ENCODE peak calls at places on chromosomes 5 and 9, in seven cellular contexts. H, I, C, K, M, A and D are unnamed samples.
A peak's percentile ranks its signal among the peaks of the same experiment; 100 is the strongest.

GRCh38 chr5:102722930-102723329 is 32.2 kb upstream of the PAM start:
- DNase-seq in H (peak; percentile 70), K (no peak), C (peak; percentile 87), M (no peak), A (no peak), I (no peak), D (no peak)

GRCh38 chr9:134766587-134766986 is 114.0 kb upstream of the FCN2 start:
- DNase-seq in K (peak; percentile 12), M (no peak), A (no peak), H (no peak), C (no peak), I (no peak), D (no peak)

GRCh38 chr9:129895376-129896268 is 60.4 kb downstream of the USP20 start:
- DNase-seq in M (no peak), C (no peak), I (peak; percentile 21), A (no peak), H (no peak), K (no peak), D (no peak)

GRCh38 chr9:128020692-128021091 is 39.9 kb upstream of the EEIG1 start:
- DNase-seq in A (no peak), K (no peak), M (no peak), C (no peak), I (no peak), H (no peak), D (no peak)

GRCh38 chr5:179969110-179969509 is 61.4 kb upstream of the TBC1D9B start:
- DNase-seq in K (no peak), C (no peak), A (no peak), I (no peak), H (no peak), M (no peak), D (no peak)

GRCh38 chr9:79877943-79878612 is 306.3 kb downstream of the TLE4 start:
- DNase-seq in H (no peak), C (no peak), I (no peak), K (no peak), A (no peak), M (no peak), D (no peak)

GRCh38 chr9:128556915-128557634 is 4.7 kb downstream of the SPTAN1 start:
- DNase-seq in I (no peak), C (no peak), K (no peak), H (no peak), A (no peak), M (no peak), D (no peak)

GRCh38 chr9:3508531-3509374 is 17.0 kb downstream of the RFX3 start:
- DNase-seq in C (peak; percentile 18), A (peak; percentile 58), I (no peak), H (no peak), K (peak; percentile 41), M (no peak), D (no peak)